ENCODE peak calls at places on chromosome 20, in five cellular contexts. E is fibroblast of lung, P is fibroblast of the aortic adventitia, N is neural progenitor cell, L is AG04450. F is an unnamed sample.

GRCh38 chr20:59565768-59566461 is 38.4 kb upstream of the PHACTR3 start:
- DNase-seq in E (no peak), P (no peak), N (no peak), L (no peak), F (no peak)

GRCh38 chr20:61118429-61119224 is 133.4 kb upstream of the CDH4 start:
- DNase-seq in E (peak; percentile 81), P (peak; percentile 45), N (no peak), L (peak; percentile 32), F (peak; percentile 3)

GRCh38 chr20:42003380-42003779 is 385.2 kb upstream of the CHD6 start:
- DNase-seq in E (no peak), P (no peak), N (no peak), L (no peak), F (no peak)

GRCh38 chr20:36543187-36544133 is 2.1 kb downstream of the MYL9 start:
- DNase-seq in E (peak; percentile 74), P (peak; percentile 72), N (no peak), L (no peak), F (peak; percentile 22)

GRCh38 chr20:58017237-58017969 is 211.1 kb downstream of the ANKRD60 start:
- DNase-seq in E (peak; percentile 89), P (no peak), N (no peak), L (no peak), F (peak; percentile 37)

GRCh38 chr20:59770851-59771250 is 162.6 kb downstream of the SYCP2 start:
- DNase-seq in E (no peak), P (no peak), N (no peak), L (no peak), F (no peak)

GRCh38 chr20:63977392-63978276 is 1.8 kb downstream of the SAMD10 start:
- DNase-seq in E (peak; percentile 79), P (peak; percentile 51), N (no peak), L (peak; percentile 41), F (peak; percentile 71)

GRCh38 chr20:19735446-19735845 is 22.6 kb upstream of the RIN2 start:
- DNase-seq in E (peak; percentile 85), P (peak; percentile 88), N (no peak), L (no peak), F (peak; percentile 96)

GRCh38 chr20:61558726-61559125 is 306.7 kb downstream of the CDH4 start:
- DNase-seq in E (peak; percentile 68), P (peak; percentile 2), N (peak; percentile 31), L (no peak), F (no peak)

GRCh38 chr20:31708839-31709534 is 13.7 kb downstream of the BCL2L1 start:
- DNase-seq in E (no peak), P (no peak), N (no peak), L (no peak), F (no peak)

GRCh38 chr20:341682-342081 is 5.2 kb upstream of the NRSN2 start:
- DNase-seq in E (peak; percentile 87), P (peak; percentile 76), N (no peak), L (no peak), F (peak; percentile 94)

GRCh38 chr20:64121586-64121985 is 14.2 kb upstream of the NPBWR2 start:
- DNase-seq in E (no peak), P (no peak), N (no peak), L (no peak), F (no peak)

GRCh38 chr20:2430538-2430937 is 40.1 kb downstream of the SNRPB start:
- DNase-seq in E (no peak), P (no peak), N (no peak), L (no peak), F (no peak)

GRCh38 chr20:4563534-4563933 is 158.2 kb upstream of the PRND start:
- DNase-seq in E (peak; percentile 76), P (peak; percentile 71), N (peak; percentile 56), L (no peak), F (peak; percentile 73)

GRCh38 chr20:4471221-4471620 is 250.5 kb upstream of the PRND start:
- DNase-seq in E (peak; percentile 55), P (peak; percentile 15), N (no peak), L (no peak), F (no peak)

GRCh38 chr20:2874456-2874855 is 1.2 kb downstream of the PTPRA start:
- DNase-seq in E (no peak), P (peak; percentile 8), N (peak; percentile 20), L (no peak), F (no peak)

GRCh38 chr20:59006864-59007757 is at the start of gene CTSZ:
- DNase-seq in E (peak; percentile 29), P (peak; percentile 15), N (peak; percentile 81), L (no peak), F (peak; percentile 39)

GRCh38 chr20:18614244-18614643 is 26.4 kb downstream of the DTD1 start:
- DNase-seq in E (no peak), P (no peak), N (no peak), L (no peak), F (no peak)

GRCh38 chr20:51046021-51046985 is 23.4 kb upstream of the KCNG1 start:
- DNase-seq in E (no peak), P (no peak), N (no peak), L (no peak), F (no peak)
- TF ChIP-seq CTCF in E (no peak), P (no peak), N (no peak), L (no peak), F (no peak)

GRCh38 chr20:47356220-47356525 is 326 bp downstream of the ZMYND8 start:
- DNase-seq in E (no peak), P (no peak), N (no peak), L (no peak), F (no peak)

GRCh38 chr20:47356526-47357295 is at the start of gene ZMYND8:
- DNase-seq in E (peak; percentile 89), P (peak; percentile 95), N (peak; percentile 86), L (peak; percentile 81), F (peak; percentile 94)

GRCh38 chr20:47358672-47359532 is 2.4 kb upstream of the ZMYND8 start:
- DNase-seq in E (peak; percentile 94), P (peak; percentile 97), N (peak; percentile 85), L (no peak), F (peak; percentile 95)

GRCh38 chr20:47358052-47358671 is 1.7 kb upstream of the ZMYND8 start:
- DNase-seq in E (no peak), P (no peak), N (no peak), L (no peak), F (no peak)

DNA sequence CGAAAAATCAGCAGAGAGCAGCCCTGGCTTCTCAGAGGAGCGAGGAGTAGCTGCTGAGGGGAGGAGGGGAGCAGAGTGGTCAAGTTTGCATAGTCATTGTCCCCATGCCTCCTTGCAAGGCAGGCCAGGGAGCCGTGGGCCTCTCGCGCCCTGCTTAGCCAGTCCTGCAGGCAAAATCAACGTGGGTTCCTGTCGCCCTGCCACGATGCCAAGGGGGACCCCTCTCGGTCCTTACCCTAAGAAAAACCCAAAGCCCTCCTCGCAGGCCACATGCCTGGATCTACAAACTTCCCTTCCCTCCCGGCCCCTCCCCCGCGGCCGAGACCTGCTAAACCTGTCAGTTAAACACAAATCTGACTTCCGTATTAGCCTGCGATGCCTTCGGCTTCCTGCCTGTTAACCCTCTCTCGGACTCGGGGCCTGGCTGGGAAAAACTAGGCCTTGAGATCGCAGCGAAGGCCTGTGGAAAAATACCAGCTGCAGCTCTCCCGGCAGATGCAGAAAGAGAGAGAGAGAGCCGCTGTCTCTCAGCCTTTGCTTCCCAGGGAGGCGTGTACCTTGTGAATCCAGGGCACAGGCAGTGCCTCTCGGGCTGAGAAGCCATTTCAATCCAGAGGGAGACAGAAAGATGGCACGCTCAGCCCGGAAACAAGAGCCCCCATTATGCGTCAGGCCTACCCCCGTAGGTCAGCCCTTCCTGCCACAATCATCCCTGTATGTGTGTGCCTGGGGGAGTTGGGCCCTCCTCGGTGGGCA is 975 bp upstream of the ZMYND8 start:
- DNase-seq in E (peak; percentile 90), P (peak; percentile 83), N (peak; percentile 80), L (peak; percentile 84), F (peak; percentile 93)
- TF ChIP-seq CTCF in E (no peak), P (no peak), N (no peak), L (no peak), F (no peak)

GRCh38 chr20:34709836-34710567 is 5.9 kb downstream of the TP53INP2 start:
- DNase-seq in E (peak; percentile 66), P (peak; percentile 44), N (peak; percentile 90), L (no peak), F (peak; percentile 69)
- TF ChIP-seq CTCF in E (peak; percentile 32), P (no peak), N (peak; percentile 57), L (peak; percentile 36), F (peak; percentile 24)

GRCh38 chr20:9179867-9180266 is 111.0 kb downstream of the PLCB4 start:
- DNase-seq in E (no peak), P (no peak), N (no peak), L (no peak), F (no peak)
- TF ChIP-seq CTCF in E (no peak), P (no peak), N (no peak), L (no peak), F (no peak)